ENCODE peak calls at places on chromosomes 11 and 22, in five cellular contexts. Y is kidney, E is tibial artery, B is left ventricle myocardium inferior, R is neuronal stem cell. P is an unnamed sample. For H3K9me3, the result is how much of the 10 kb centered on the place peaks cover.

GRCh38 chr11:2664331-2664730 is 35.5 kb downstream of the KCNQ1OT1 start:
- DNase-seq in R (no peak), B (no peak), Y (peak), E (no peak), P (no peak)

GRCh38 chr11:111379500-111380136 is 543 bp upstream of the POU2AF1 start:
- DNase-seq in R (no peak), Y (no peak), B (no peak), E (no peak), P (no peak)

GRCh38 chr22:36180038-36180880 is 19.7 kb upstream of the APOL3 start:
- DNase-seq in R (peak), Y (peak), E (peak), B (peak), P (peak)

GRCh38 chr22:49996532-49997220 is 15.9 kb downstream of the IL17REL start:
- DNase-seq in E (peak), Y (peak), R (no peak), B (no peak), P (no peak)

GRCh38 chr11:58685973-58686720 is 45.6 kb downstream of the GLYAT start:
- DNase-seq in Y (no peak), E (no peak), R (no peak), B (no peak), P (no peak)

GRCh38 chr22:43537019-43537585 is 125.3 kb downstream of the MPPED1 start:
- DNase-seq in R (no peak), E (no peak), Y (peak), B (no peak), P (no peak)

GRCh38 chr11:35629914-35630313 is 11.7 kb downstream of the FJX1 start:
- DNase-seq in E (no peak), Y (no peak), R (no peak), B (no peak), P (peak)

GRCh38 chr11:82776377-82776776 is 42.7 kb upstream of the FAM181B start:
- DNase-seq in R (no peak), Y (no peak), B (no peak), E (no peak), P (no peak)

GRCh38 chr11:13480198-13480597 is 15.6 kb downstream of the PTH start:
- DNase-seq in Y (no peak), E (no peak), R (no peak), B (no peak), P (no peak)

GRCh38 chr11:43853766-43854165 is 26.9 kb upstream of the ALKBH3 start:
- DNase-seq in R (no peak), E (no peak), Y (no peak), B (no peak), P (no peak)

GRCh38 chr11:67486481-67487195 is 3.8 kb downstream of the AIP start:
- DNase-seq in E (no peak), Y (peak), B (no peak), R (no peak), P (no peak)

GRCh38 chr22:40628354-40629042 is 8.0 kb downstream of the MRTFA start:
- DNase-seq in E (no peak), R (no peak), Y (no peak), B (no peak), P (no peak)

GRCh38 chr22:39699631-39700348 is 129.2 kb downstream of the CACNA1I start:
- DNase-seq in E (no peak), R (peak), Y (no peak), B (no peak), P (no peak)

GRCh38 chr22:42282252-42282942 is 11.9 kb upstream of the TCF20 start:
- DNase-seq in B (no peak), R (no peak), Y (peak), E (no peak), P (no peak)

GRCh38 chr11:59503276-59503675 is at the start of gene OR4D11:
- DNase-seq in Y (no peak), E (no peak), R (no peak), B (no peak), P (no peak)

GRCh38 chr11:79561496-79561895 is 120.7 kb upstream of the TENM4 start:
- DNase-seq in B (no peak), Y (no peak), E (no peak), R (no peak), P (no peak)

GRCh38 chr11:94956963-94957362 is 16.4 kb downstream of the CWC15 start:
- DNase-seq in Y (no peak), R (no peak), B (no peak), E (no peak), P (no peak)

GRCh38 chr11:76602431-76602861 is 68.1 kb downstream of the LRRC32 start:
- DNase-seq in B (peak), R (no peak), E (no peak), Y (peak), P (no peak)

GRCh38 chr11:57776101-57776511 is 14.5 kb downstream of the CTNND1 start:
- DNase-seq in Y (no peak), R (no peak), B (peak), E (no peak), P (peak)

GRCh38 chr11:17535488-17535887 is 8.7 kb downstream of the USH1C start:
- DNase-seq in Y (no peak), E (no peak), B (no peak), R (no peak), P (no peak)

DNA sequence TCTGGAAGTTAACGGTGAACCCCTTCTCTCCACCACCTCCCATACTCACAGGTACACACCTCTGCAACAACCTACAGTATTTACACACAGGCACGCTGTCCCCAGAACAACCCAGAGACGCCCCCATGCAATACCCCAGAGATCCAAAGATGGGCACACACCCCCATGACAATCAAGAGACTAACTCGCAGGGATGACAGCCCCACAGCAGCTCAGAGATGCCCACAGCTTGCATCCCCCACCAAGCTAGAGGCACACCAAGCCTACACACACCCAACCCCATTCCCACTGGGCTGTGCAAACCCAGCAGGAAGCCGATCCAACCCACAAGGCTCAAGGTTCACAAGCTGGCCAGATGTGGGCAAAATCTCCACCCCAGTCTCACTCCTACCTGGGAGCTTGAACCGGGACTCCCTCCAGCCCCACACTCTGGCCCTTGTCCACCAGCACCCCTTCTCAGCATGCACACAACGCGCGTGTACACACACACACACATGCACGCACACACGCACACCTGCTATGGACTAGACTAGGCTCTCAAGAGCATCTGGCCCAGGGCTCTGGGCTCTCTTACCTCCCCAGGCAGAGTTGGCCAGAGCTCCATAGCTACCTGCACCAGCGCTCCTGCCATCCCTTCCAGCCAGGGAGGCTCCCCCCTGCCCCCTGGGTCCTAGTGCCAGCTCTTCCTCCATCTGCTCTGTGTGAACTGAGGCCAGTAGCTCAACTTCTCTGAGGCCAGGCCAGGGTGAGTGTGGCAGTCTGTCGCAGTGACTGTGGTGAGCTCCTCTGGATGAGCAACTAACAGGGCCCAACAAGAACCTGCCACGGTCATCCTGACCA is 11.5 kb downstream of the STARD10 start:
- DNase-seq in R (no peak), Y (no peak), B (no peak), E (no peak), P (no peak)
- H3K4me3 ChIP-seq in R (peak), Y (peak), B (peak), E (peak), P (no peak)

GRCh38 chr11:9187616-9188015 is 77.5 kb downstream of the DENND5A start:
- DNase-seq in Y (no peak), R (no peak), B (no peak), E (no peak), P (no peak)
- H3K9me3 ChIP-seq in Y (under half), R (under half), B (under half), E (under half), P (under half)

DNA sequence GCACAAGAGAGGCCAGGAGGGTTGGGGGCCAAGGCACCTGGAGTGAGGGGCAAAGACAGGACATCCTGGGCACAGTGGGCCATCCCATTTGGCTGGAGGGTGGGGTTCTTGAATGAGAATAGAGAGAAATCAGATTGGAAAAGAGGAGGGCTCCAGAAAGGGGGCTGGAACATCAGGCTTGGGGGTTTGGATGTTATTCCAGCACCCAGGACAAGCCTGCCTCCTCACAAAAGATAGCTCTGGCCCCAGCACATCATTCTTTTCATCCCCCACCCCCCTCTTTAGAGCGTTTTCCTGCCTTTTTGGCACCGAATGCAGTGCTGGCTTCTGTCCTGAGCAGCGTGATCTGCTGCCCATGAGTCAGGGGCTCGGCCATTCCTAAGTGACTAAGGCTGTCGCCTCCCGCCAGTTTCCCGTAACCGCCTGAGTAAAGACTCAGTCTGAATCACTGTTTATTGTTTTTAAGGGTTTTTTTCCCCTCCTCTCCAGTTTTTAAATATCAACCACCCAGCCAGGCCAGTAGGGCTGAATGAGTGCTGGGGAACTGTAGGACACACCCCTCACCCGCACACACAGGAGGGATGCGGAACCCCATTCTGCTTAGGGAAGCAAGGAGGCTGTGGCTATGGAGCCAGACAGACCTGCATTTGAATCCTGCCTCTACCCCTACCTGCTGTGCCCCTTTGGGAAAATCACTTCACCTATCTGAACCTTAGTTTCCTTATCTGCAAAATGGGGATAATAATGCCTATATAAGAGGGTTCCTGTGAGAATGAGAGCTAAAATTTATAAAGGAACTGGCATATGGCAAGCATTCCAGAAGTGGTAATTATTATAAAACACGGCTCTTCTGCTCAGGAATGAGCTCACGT is 32.4 kb upstream of the NAV2 start:
- DNase-seq in E (peak), R (no peak), B (peak), Y (peak), P (peak)
- H3K4me3 ChIP-seq in E (no peak), R (no peak), B (peak), Y (no peak), P (no peak)

GRCh38 chr11:47916361-47916841 is 64.0 kb upstream of the PTPRJ start:
- DNase-seq in B (peak), Y (peak), E (no peak), R (no peak), P (no peak)

GRCh38 chr11:47915407-47916137 is 64.8 kb upstream of the PTPRJ start:
- DNase-seq in B (no peak), E (no peak), R (no peak), Y (no peak), P (peak)

GRCh38 chr11:47918370-47918690 is 62.0 kb upstream of the PTPRJ start:
- DNase-seq in B (no peak), Y (no peak), E (no peak), R (no peak), P (no peak)

GRCh38 chr11:47918882-47919495 is 61.4 kb upstream of the PTPRJ start:
- DNase-seq in B (no peak), R (no peak), E (no peak), Y (no peak), P (no peak)

DNA sequence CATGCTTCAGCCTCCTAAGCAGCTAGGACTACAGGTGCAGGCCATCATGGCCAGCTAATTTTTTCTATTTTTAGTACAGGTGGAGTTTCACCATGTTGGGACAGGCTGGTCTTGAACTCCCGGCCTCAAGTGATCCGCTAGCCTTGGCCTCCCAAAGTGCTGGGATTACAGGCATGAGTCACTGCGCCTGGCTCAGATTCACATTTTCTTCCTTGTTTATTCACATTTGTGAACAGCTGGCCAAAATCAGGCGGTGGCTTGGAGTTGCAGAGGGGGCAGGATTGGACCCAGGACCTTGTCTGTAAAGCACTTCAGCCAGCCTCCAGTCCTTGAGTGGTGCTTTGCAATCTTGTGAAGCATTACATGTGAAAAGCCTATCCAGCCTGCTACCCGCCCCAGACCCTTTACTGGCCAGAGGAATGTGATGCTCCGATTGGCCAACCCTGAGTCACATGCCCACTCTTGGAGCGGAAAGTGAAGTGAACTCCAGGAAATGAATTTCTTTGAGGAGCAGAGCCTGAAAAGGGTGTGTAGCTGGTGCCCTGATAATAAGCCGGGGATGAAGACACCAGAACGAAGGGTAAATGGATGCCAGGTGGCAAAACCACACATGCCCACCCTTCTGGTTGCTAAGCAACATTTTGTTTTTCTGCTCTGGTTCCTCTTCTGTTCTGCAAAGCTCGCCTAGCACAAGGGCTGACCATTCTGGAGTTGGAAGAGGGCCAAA is 62.6 kb upstream of the PTPRJ start:
- DNase-seq in E (peak), B (peak), R (no peak), Y (peak), P (peak)
- H3K9me3 ChIP-seq in E (under half), B (under half), R (under half), Y (under half), P (under half)

GRCh38 chr11:15590131-15590530 is 475.4 kb downstream of the INSC start:
- DNase-seq in B (no peak), Y (no peak), R (no peak), E (no peak), P (no peak)
- H3K4me3 ChIP-seq in B (no peak), Y (no peak), R (no peak), E (no peak), P (no peak)

GRCh38 chr22:22902247-22902962 is 14.8 kb downstream of the IGLL5 start:
- DNase-seq in B (no peak), Y (no peak), E (no peak), R (no peak), P (no peak)
- H3K9me3 ChIP-seq in B (under half), Y (under half), E (under half), R (under half), P (under half)

DNA sequence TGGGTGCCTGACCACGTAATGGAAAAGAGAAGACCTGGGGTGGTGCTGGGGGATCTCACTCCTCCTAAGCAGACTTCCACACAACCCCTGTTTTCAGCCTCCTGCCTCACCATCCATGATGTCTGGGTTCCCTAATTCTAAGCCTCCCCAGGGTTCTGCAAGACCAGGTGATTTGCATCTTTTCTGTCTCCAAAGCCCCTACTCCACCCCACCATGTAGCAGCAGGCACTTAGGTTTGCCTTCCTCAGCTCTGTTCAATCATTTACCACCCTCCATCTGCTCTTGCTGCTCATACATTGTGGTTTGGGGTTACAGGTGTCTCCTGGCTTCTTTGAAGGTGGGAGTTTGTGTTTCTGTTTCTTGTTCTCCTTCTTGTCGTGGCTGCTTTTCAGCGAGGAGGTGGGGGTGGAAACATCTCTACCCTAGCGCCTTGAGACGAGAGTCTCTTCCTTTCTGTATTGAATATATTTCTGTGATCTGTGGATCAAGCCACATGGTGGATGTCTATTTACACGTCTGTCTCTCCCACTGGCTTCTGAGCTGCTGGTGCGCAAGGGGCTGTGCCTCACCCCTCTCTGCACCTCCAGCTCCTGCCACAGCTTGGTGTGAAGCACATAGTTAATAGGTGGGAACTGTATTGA is 6.6 kb upstream of the SSTR3 start:
- DNase-seq in E (no peak), R (no peak), Y (no peak), B (no peak), P (no peak)
- H3K4me3 ChIP-seq in E (no peak), R (no peak), Y (no peak), B (no peak), P (no peak)

GRCh38 chr11:70799386-70799785 is 401.1 kb downstream of the CTTN start:
- DNase-seq in B (no peak), E (no peak), R (no peak), Y (no peak), P (no peak)

GRCh38 chr11:70802185-70802584 is 403.9 kb downstream of the CTTN start:
- DNase-seq in E (no peak), Y (no peak), B (no peak), R (no peak), P (no peak)

GRCh38 chr11:70796601-70797000 is 398.3 kb downstream of the CTTN start:
- DNase-seq in B (no peak), Y (no peak), E (no peak), R (no peak), P (no peak)

DNA sequence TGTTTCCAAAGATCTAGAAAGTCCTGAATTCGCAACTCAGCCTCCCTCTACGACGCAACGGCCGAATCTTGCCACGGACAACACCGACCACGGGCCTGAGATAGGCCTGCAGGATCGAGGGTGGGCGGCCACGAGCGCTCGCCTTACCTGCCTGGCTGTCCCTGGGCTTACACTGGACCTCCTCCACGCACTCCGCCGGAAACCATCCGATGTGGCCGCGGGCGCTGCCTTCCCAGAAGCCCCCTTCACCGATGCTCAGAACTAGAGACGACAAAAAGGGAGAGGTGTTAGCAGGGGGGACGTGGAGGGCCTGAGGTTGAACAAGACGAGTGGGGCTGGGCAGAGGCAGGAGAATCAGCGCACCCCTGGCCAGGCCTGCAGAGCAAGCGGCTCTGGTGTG is 400.0 kb downstream of the CTTN start:
- DNase-seq in R (no peak), B (no peak), Y (no peak), E (no peak), P (no peak)
- H3K9me3 ChIP-seq in R (under half), B (under half), Y (under half), E (under half), P (under half)

DNA sequence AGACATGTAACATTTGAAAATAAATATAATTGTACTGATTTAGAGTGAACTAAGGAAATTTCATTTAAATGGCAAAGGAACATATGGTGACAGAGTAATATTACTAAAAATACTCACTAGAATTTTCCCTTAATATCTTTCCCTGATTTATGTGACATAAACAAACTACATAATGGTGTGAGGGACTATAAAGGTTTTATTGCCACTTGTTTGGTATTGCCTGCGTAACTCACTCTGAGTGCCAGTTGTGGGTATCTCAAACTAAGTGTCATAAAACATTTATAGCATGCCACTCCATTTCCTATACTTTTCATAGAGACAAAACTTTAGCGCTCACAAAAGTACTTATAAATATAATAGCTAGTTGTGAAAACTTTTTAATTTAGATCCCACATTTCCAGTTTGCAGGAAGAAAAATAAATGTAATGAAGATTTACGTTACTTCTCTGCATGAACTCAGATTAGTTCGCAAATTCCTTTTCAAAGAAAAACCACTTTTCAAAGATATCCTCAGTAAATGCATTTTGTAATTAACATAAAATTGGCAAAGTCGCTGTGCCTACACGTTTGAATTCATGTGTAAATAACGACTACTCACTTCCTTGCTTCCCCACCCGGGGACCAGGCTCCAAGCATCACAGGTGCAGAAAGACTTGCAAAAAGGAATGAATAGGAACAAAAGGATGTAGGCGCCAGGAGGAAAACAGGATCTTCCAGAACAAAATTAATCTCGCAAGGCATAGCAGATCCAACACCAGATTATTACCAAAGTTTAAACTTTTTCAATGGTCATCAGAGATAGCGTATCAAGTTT is 1.6 kb upstream of the QSER1 start:
- DNase-seq in R (no peak), B (no peak), Y (no peak), E (no peak), P (no peak)
- H3K4me3 ChIP-seq in R (no peak), B (no peak), Y (peak), E (no peak), P (no peak)

P was measured in lung.